ENCODE peak calls at places on chromosome 15, in six cellular contexts. D, U, E, J, A and K are unnamed samples.

GRCh38 chr15:39642011-39642640 is 61.2 kb downstream of the THBS1 start:
- DNase-seq in D (no peak), U (peak; percentile 90), E (no peak), J (no peak), A (no peak), K (no peak)

GRCh38 chr15:32733276-32733675 is 15.5 kb downstream of the GREM1 start:
- DNase-seq in D (no peak), U (no peak), E (no peak), J (no peak), A (no peak), K (no peak)

GRCh38 chr15:65829150-65829764 is 37.2 kb upstream of the DENND4A start:
- DNase-seq in D (no peak), U (peak; percentile 55), E (no peak), J (peak; percentile 38), A (no peak), K (no peak)

GRCh38 chr15:37973856-37974255 is 39.4 kb downstream of the TMCO5A start:
- DNase-seq in D (no peak), U (peak; percentile 23), E (no peak), J (no peak), A (no peak), K (no peak)

GRCh38 chr15:31024330-31024729 is 32.9 kb upstream of the MTMR10 start:
- DNase-seq in D (no peak), U (peak; percentile 32), E (no peak), J (peak; percentile 16), A (no peak), K (peak; percentile 84)

GRCh38 chr15:86300371-86301106 is 220.9 kb downstream of the AGBL1 start:
- DNase-seq in D (no peak), U (peak; percentile 2), E (no peak), J (no peak), A (no peak), K (no peak)

GRCh38 chr15:55909036-55909811 is 84.2 kb downstream of the NEDD4 start:
- DNase-seq in D (no peak), U (peak; percentile 78), E (no peak), J (no peak), A (no peak), K (peak; percentile 47)

GRCh38 chr15:58062983-58063382 is 2.5 kb downstream of the ALDH1A2 start:
- DNase-seq in D (no peak), U (no peak), E (no peak), J (no peak), A (no peak), K (no peak)

GRCh38 chr15:39627456-39628130 is 46.7 kb downstream of the THBS1 start:
- DNase-seq in D (no peak), U (no peak), E (no peak), J (no peak), A (no peak), K (no peak)

GRCh38 chr15:61822511-61822910 is 237.7 kb downstream of the VPS13C start:
- DNase-seq in D (no peak), U (no peak), E (no peak), J (no peak), A (no peak), K (no peak)

GRCh38 chr15:74791667-74792066 is 9.8 kb downstream of the CSK start:
- DNase-seq in D (no peak), U (no peak), E (no peak), J (no peak), A (no peak), K (no peak)

GRCh38 chr15:63856711-63857458 is 23.1 kb upstream of the HERC1 start:
- DNase-seq in D (no peak), U (peak; percentile 42), E (no peak), J (no peak), A (no peak), K (no peak)

GRCh38 chr15:39140060-39140604 is 440.7 kb upstream of the THBS1 start:
- DNase-seq in D (no peak), U (peak; percentile 72), E (no peak), J (no peak), A (no peak), K (peak; percentile 37)

GRCh38 chr15:99504823-99505551 is 60.8 kb upstream of the MEF2A start:
- DNase-seq in D (no peak), U (peak; percentile 56), E (no peak), J (no peak), A (no peak), K (peak; percentile 40)

GRCh38 chr15:22949074-22949547 is 31.1 kb downstream of the CYFIP1 start:
- DNase-seq in D (no peak), U (peak; percentile 26), E (peak; percentile 59), J (no peak), A (no peak), K (no peak)

GRCh38 chr15:99009741-99010370 is 2.3 kb upstream of the PGPEP1L start:
- DNase-seq in D (no peak), U (no peak), E (no peak), J (no peak), A (no peak), K (no peak)

GRCh38 chr15:35671197-35671596 is 125.2 kb upstream of the DPH6 start:
- DNase-seq in D (no peak), U (no peak), E (no peak), J (no peak), A (no peak), K (no peak)

GRCh38 chr15:75170711-75171341 is 30.9 kb upstream of the C15orf39 start:
- DNase-seq in D (no peak), U (peak; percentile 83), E (no peak), J (no peak), A (no peak), K (peak; percentile 48)

GRCh38 chr15:69631005-69631404 is 178.4 kb downstream of the RPLP1 start:
- DNase-seq in D (no peak), U (no peak), E (no peak), J (no peak), A (no peak), K (no peak)

DNA sequence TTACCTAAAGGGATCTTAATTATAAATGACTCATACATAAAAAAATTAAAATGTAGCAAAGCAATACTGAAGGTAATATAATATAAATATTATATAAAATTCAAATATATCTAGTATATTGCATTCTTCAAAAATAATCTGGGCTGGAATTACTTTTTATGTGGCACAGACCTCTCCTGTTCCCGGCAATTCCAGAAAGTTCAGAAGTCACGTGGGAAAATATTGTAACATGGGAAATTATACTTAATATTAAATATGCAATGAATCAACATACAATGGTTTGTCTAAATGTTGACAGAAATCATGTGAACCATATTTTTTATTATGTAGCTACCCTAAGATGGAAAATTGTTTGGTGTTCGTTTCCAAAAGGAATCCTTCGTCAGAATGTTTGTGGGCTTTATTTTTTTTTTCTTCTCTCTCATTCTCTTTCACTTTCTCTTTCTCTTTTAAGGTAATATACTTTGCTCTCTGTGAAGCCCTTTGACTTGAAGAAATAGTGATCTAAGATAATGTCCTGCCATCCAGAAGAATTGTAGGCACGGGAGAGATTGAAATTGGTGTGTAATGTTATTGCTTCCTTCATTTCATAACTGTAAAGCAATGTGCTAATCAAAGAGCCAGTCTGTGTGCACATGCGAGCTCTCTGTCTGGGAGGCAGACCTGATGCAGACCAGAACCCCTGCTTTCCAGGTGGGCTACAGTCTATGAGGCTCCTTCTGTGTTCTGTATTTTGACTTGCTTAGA is 559.4 kb downstream of the NR2F2 start:
- DNase-seq in D (no peak), U (no peak), E (no peak), J (no peak), A (no peak), K (no peak)
- H3K4me3 ChIP-seq in D (peak overlapping the region; percentile 24), U (peak overlapping the region; percentile 40), E (peak overlapping the region; percentile 38), J (no peak overlapping the region), A (peak overlapping the region; percentile 37), K (peak overlapping the region; percentile 46)

GRCh38 chr15:25072857-25073476 is 118.2 kb downstream of the SNRPN start:
- DNase-seq in D (no peak), U (no peak), E (no peak), J (no peak), A (no peak), K (no peak)
- H3K36me3 ChIP-seq in D (peaks cover 2% of the 10 kb centered on the region), U (peaks cover 100% of the 10 kb centered on the region), E (peaks cover 100% of the 10 kb centered on the region), J (no peaks in the 10 kb centered on the region), A (peaks cover 100% of the 10 kb centered on the region), K (no peaks in the 10 kb centered on the region)

DNA sequence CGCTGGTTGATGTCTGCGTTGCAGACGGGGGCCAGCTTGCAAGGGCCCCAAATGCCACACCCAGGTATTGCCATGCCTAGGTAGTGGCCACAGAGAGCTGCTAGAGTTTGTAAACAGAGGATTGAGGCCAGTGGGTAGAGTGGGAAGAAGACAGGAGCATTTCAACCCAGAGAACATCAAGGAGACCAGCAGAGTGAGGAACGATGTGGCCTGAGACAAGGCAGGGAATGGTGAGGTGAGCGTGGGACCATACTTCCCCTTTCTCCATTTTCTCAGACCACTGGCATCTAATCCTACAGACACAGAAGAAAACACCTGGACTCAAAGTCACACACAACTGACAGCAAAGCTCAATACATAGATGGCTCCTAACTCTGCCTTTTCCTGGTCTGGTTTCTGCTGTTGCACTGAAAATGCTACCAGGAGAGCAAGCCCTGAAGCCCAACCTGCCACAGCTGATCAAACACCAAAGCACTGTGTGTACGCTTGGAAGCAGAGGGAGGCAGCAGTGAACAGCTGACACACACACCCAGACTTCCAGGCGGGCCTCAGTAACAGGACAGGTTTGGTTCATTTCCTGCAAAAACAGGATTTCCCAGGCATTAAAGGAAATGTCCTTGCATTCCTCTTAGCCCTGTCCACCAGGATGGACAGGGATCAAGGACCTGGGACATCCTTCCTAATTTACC is 1.6 kb downstream of the FAM174B start:
- DNase-seq in D (no peak), U (peak; percentile 69), E (no peak), J (no peak), A (peak; percentile 80), K (no peak)
- H3K27me3 ChIP-seq in D (no peaks in the 10 kb centered on the region), U (no peaks in the 10 kb centered on the region), E (no peaks in the 10 kb centered on the region), J (no peaks in the 10 kb centered on the region), A (peaks cover 12% of the 10 kb centered on the region), K (no peaks in the 10 kb centered on the region)

DNA sequence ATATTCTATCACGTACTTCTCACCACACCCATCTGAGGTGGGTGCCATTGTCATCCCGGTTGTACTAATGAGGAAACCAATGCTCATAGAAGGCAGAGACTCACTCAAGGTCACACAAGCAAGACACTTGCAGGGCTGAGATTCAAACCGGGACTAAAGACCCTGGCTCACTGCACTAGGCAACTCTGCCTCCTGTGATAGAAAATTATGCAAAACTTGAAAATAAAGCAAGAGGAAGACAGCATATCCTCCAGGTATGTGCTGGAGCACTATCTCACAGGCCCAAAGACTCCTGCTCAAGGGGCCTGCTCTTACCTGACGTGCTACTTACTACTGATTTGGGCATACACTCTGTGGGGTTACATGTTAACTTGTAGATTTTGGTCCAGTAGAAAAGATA is 25.6 kb downstream of the ANXA2 start:
- DNase-seq in D (no peak), U (no peak), E (no peak), J (no peak), A (no peak), K (no peak)
- H3K4me3 ChIP-seq in D (no peak overlapping the region), U (no peak overlapping the region), E (no peak overlapping the region), J (peak overlapping the region; percentile 22), A (no peak overlapping the region), K (no peak overlapping the region)

GRCh38 chr15:82875411-82876003 is 66.1 kb downstream of the WHAMM start:
- DNase-seq in D (peak; percentile 51), U (peak; percentile 85), E (no peak), J (no peak), A (no peak), K (peak; percentile 78)
- H3K36me3 ChIP-seq in D (no peaks in the 10 kb centered on the region), U (no peaks in the 10 kb centered on the region), E (peaks cover 20% of the 10 kb centered on the region), J (no peaks in the 10 kb centered on the region), A (peaks cover 5% of the 10 kb centered on the region), K (no peaks in the 10 kb centered on the region)